ENCODE peak calls at places on chromosomes 5 and 9, in ten cellular contexts. N, E, Z, J, I, Q, Y, L, U and K are unnamed samples.

GRCh38 chr5:7597058-7597457 is 201.1 kb downstream of the ADCY2 start:
- DNase-seq in L (peak; percentile 97), Y (no peak), U (no peak), Z (no peak), Q (no peak), I (no peak), N (no peak), J (no peak), E (peak; percentile 47), K (no peak)

GRCh38 chr5:58266402-58266801 is 193.5 kb downstream of the PLK2 start:
- DNase-seq in Q (no peak), Y (no peak), Z (no peak), L (no peak), J (no peak), I (no peak), N (no peak), U (no peak), E (no peak), K (no peak)

GRCh38 chr5:132387649-132388117 is 18.2 kb downstream of the SLC22A5 start:
- DNase-seq in Q (no peak), L (peak; percentile 44), I (peak; percentile 83), U (peak; percentile 79), J (peak; percentile 77), E (peak; percentile 100), Z (peak; percentile 21), Y (no peak), N (no peak), K (no peak)

GRCh38 chr5:78706825-78707224 is 58.3 kb upstream of the LHFPL2 start:
- DNase-seq in E (no peak), I (no peak), N (no peak), J (no peak), Y (no peak), Q (no peak), Z (no peak), U (no peak), L (no peak), K (no peak)

GRCh38 chr9:124017064-124017928 is 5.7 kb downstream of the LHX2 start:
- DNase-seq in J (no peak), Q (no peak), Z (no peak), U (no peak), I (no peak), N (no peak), L (no peak), Y (peak; percentile 79), E (no peak), K (no peak)

GRCh38 chr5:96957125-96958041 is 21.5 kb downstream of the LNPEP start:
- DNase-seq in U (no peak), I (no peak), Q (no peak), E (no peak), Y (no peak), N (no peak), J (no peak), Z (no peak), L (no peak), K (peak; percentile 25)

GRCh38 chr5:61706751-61707150 is 374.7 kb downstream of the ZSWIM6 start:
- DNase-seq in Q (no peak), L (no peak), N (no peak), E (no peak), J (no peak), Y (no peak), U (no peak), Z (no peak), I (no peak), K (no peak)

GRCh38 chr5:135157421-135158314 is 123.6 kb upstream of the PITX1 start:
- DNase-seq in J (no peak), Y (no peak), Q (peak; percentile 93), L (no peak), Z (no peak), U (no peak), E (no peak), I (no peak), N (no peak), K (no peak)

GRCh38 chr9:32698706-32699277 is 63.3 kb upstream of the TAF1L start:
- DNase-seq in Y (no peak), I (no peak), U (no peak), J (peak; percentile 30), N (no peak), L (no peak), Q (no peak), Z (no peak), E (no peak), K (no peak)

GRCh38 chr9:5562806-5563416 is 52.6 kb downstream of the PDCD1LG2 start:
- DNase-seq in Y (no peak), I (no peak), J (no peak), L (peak; percentile 22), Z (no peak), N (no peak), U (no peak), E (no peak), Q (no peak), K (no peak)

GRCh38 chr9:92607088-92607487 is 62.8 kb downstream of the IPPK start:
- DNase-seq in L (no peak), Z (no peak), I (peak; percentile 35), Y (no peak), E (no peak), U (peak; percentile 69), J (no peak), Q (no peak), N (no peak), K (no peak)

GRCh38 chr9:108852089-108852488 is 3.7 kb downstream of the ACTL7B start:
- DNase-seq in J (no peak), U (no peak), N (no peak), Y (peak; percentile 64), I (no peak), Q (peak; percentile 77), L (no peak), Z (no peak), E (no peak), K (no peak)

GRCh38 chr5:102554092-102554491 is 55.3 kb upstream of the SLCO6A1 start:
- DNase-seq in Q (no peak), I (no peak), Z (no peak), Y (no peak), N (no peak), E (no peak), J (no peak), U (no peak), L (no peak), K (no peak)

GRCh38 chr5:178382689-178383276 is 150.2 kb upstream of the PHYKPL start:
- DNase-seq in Y (no peak), L (no peak), E (no peak), J (no peak), Z (no peak), N (no peak), Q (no peak), I (no peak), U (no peak), K (no peak)

GRCh38 chr9:33349743-33350142 is 52.6 kb downstream of the AQP7 start:
- DNase-seq in L (no peak), Z (no peak), Q (no peak), I (no peak), Y (no peak), J (no peak), N (no peak), U (no peak), E (no peak), K (no peak)

GRCh38 chr9:76658510-76659231 is 105.6 kb upstream of the PCA3 start:
- DNase-seq in I (no peak), U (peak; percentile 72), Z (no peak), L (peak; percentile 62), E (peak; percentile 65), Y (peak; percentile 40), J (no peak), Q (peak; percentile 38), N (no peak), K (no peak)

GRCh38 chr9:106962615-106963363 is 99.8 kb downstream of the ZNF462 start:
- DNase-seq in N (no peak), Q (no peak), I (no peak), Y (no peak), J (no peak), Z (no peak), U (no peak), E (no peak), L (no peak), K (no peak)

GRCh38 chr5:177025139-177025538 is 2.6 kb downstream of the ZNF346 start:
- DNase-seq in I (no peak), E (no peak), Q (no peak), U (no peak), N (no peak), Z (no peak), J (no peak), L (no peak), Y (no peak), K (no peak)

GRCh38 chr9:131754846-131755245 is 15.0 kb upstream of the RAPGEF1 start:
- DNase-seq in I (no peak), N (no peak), U (no peak), Q (no peak), E (no peak), J (no peak), L (no peak), Y (no peak), Z (no peak), K (no peak)

GRCh38 chr5:40400245-40400644 is 279.5 kb upstream of the PTGER4 start:
- DNase-seq in N (no peak), L (no peak), Y (no peak), E (no peak), Q (no peak), U (no peak), I (no peak), J (no peak), Z (no peak), K (no peak)

GRCh38 chr5:80117446-80117845 is 82.3 kb downstream of the THBS4 start:
- DNase-seq in I (no peak), Q (no peak), J (no peak), Y (no peak), L (no peak), U (no peak), E (no peak), Z (no peak), N (no peak), K (no peak)